ENCODE peak calls at places on chromosomes 12 and 14, in four cellular contexts. V is IMR-90, W is H1, L is H9. T is an unnamed sample.

GRCh38 chr14:50257728-50258127 is 26.4 kb upstream of the SOS2 start:
- DNase-seq in W (no peak), L (no peak), V (no peak), T (no peak)

GRCh38 chr12:7146228-7146627 is 16.1 kb downstream of the CLSTN3 start:
- DNase-seq in L (no peak), W (no peak), V (no peak), T (no peak)

GRCh38 chr14:69945905-69946304 is 66.7 kb downstream of the SMOC1 start:
- DNase-seq in L (no peak), W (no peak), V (no peak), T (no peak)

GRCh38 chr14:101083564-101084435 is 180.3 kb upstream of the RTL1 start:
- DNase-seq in V (no peak), L (peak), W (no peak), T (peak)

GRCh38 chr14:53047302-53047701 is 96.5 kb upstream of the FERMT2 start:
- DNase-seq in V (peak), L (no peak), W (no peak), T (no peak)

GRCh38 chr12:18502422-18502821 is 235.4 kb downstream of the PLCZ1 start:
- DNase-seq in V (no peak), W (no peak), L (no peak), T (no peak)

GRCh38 chr14:104239866-104240301 is 101.5 kb downstream of the KIF26A start:
- DNase-seq in V (no peak), W (no peak), L (peak), T (no peak)

GRCh38 chr12:6927379-6927991 is at the start of gene ATN1:
- DNase-seq in W (no peak), L (peak), V (peak), T (peak)

GRCh38 chr12:110004598-110004997 is 5.4 kb downstream of the ANKRD13A start:
- DNase-seq in L (no peak), W (no peak), V (no peak), T (no peak)

GRCh38 chr14:58026967-58027366 is 125.0 kb downstream of the ARMH4 start:
- DNase-seq in V (no peak), W (no peak), L (no peak), T (no peak)

GRCh38 chr14:80468331-80469122 is 257.2 kb upstream of the DIO2 start:
- DNase-seq in V (no peak), L (no peak), W (no peak), T (peak)

GRCh38 chr12:109018276-109018675 is 2.6 kb downstream of the SVOP start:
- DNase-seq in L (peak), W (no peak), V (no peak), T (no peak)

GRCh38 chr12:53074290-53074998 is 4.7 kb downstream of the SPRYD3 start:
- DNase-seq in V (no peak), W (no peak), L (no peak), T (no peak)

GRCh38 chr12:107362960-107363359 is 269.6 kb upstream of the CRY1 start:
- DNase-seq in W (no peak), L (no peak), V (no peak), T (no peak)

GRCh38 chr12:41795910-41796309 is 348.8 kb downstream of the GXYLT1 start:
- DNase-seq in V (no peak), W (peak), L (peak), T (peak)

GRCh38 chr14:61426048-61426447 is 104.7 kb downstream of the PRKCH start:
- DNase-seq in V (no peak), L (no peak), W (no peak), T (no peak)

GRCh38 chr14:101128478-101129450 is 225.2 kb upstream of the RTL1 start:
- DNase-seq in W (no peak), L (peak), V (no peak), T (no peak)

GRCh38 chr12:100359822-100360221 is 2.9 kb downstream of the SLC17A8 start:
- DNase-seq in V (peak), W (no peak), L (no peak), T (no peak)

GRCh38 chr12:70875628-70876027 is 44.9 kb downstream of the PTPRR start:
- DNase-seq in V (no peak), W (no peak), L (no peak), T (peak)

GRCh38 chr12:7927470-7927869 is 8.5 kb downstream of the SLC2A3 start:
- DNase-seq in V (no peak), W (no peak), L (no peak), T (no peak)

GRCh38 chr12:103930787-103931536 is 752 bp downstream of the HSP90B1 start:
- DNase-seq in L (peak), V (peak), W (no peak), T (peak)

GRCh38 chr12:12786716-12787601 is 1.5 kb downstream of the APOLD1 start:
- DNase-seq in V (peak), L (peak), W (peak), T (peak)

GRCh38 chr12:72618764-72619163 is 346.6 kb downstream of the TRHDE start:
- DNase-seq in V (no peak), L (no peak), W (no peak), T (no peak)

GRCh38 chr14:71235865-71236264 is 328.6 kb downstream of the PCNX1 start:
- DNase-seq in W (no peak), L (no peak), V (no peak), T (peak)

GRCh38 chr12:59452259-59452658 is 143.6 kb upstream of the SLC16A7 start:
- DNase-seq in V (peak), W (no peak), L (no peak), T (no peak)

GRCh38 chr12:97276198-97276580 is 186.4 kb upstream of the RMST start:
- DNase-seq in W (no peak), V (no peak), L (peak), T (peak)

GRCh38 chr12:93318720-93319522 is 58.8 kb upstream of the NUDT4 start:
- DNase-seq in V (no peak), W (no peak), L (no peak), T (no peak)

GRCh38 chr14:89123851-89124250 is 293.2 kb downstream of the FOXN3 start:
- DNase-seq in L (no peak), W (no peak), V (no peak), T (no peak)

GRCh38 chr14:102993523-102993922 is 63.8 kb downstream of the CDC42BPB start:
- DNase-seq in W (no peak), V (peak), L (no peak), T (no peak)

GRCh38 chr14:101472518-101472849 is 88.8 kb upstream of the DIO3 start:
- DNase-seq in V (no peak), W (no peak), L (no peak), T (no peak)

GRCh38 chr14:98602983-98603382 is 669.0 kb downstream of the BCL11B start:
- DNase-seq in V (no peak), L (no peak), W (no peak), T (no peak)

GRCh38 chr12:104023710-104024109 is 26.3 kb downstream of the GLT8D2 start:
- DNase-seq in V (no peak), W (no peak), L (no peak), T (no peak)

GRCh38 chr12:42372154-42372791 is 46.3 kb downstream of the PPHLN1 start:
- DNase-seq in W (no peak), L (no peak), V (peak), T (peak)

GRCh38 chr12:102753802-102754201 is 163.2 kb downstream of the PAH start:
- DNase-seq in L (no peak), W (no peak), V (no peak), T (no peak)

GRCh38 chr12:124184456-124184855 is 110.4 kb upstream of the RFLNA start:
- DNase-seq in V (no peak), L (no peak), W (no peak), T (no peak)

GRCh38 chr14:96204151-96205058 is at the start of gene BDKRB2:
- DNase-seq in W (peak), V (peak), L (peak), T (peak)

GRCh38 chr14:99733551-99734405 is 49.7 kb downstream of the CYP46A1 start:
- DNase-seq in W (no peak), V (no peak), L (peak), T (no peak)
- H4K5ac ChIP-seq in W (no peak), V (no peak), L (no peak), T (no peak)

GRCh38 chr12:122123761-122124145 is 45.2 kb downstream of the MLXIP start:
- DNase-seq in L (no peak), V (no peak), W (no peak), T (no peak)

GRCh38 chr12:122125452-122126341 is 47.1 kb downstream of the MLXIP start:
- DNase-seq in W (no peak), V (no peak), L (no peak), T (no peak)

GRCh38 chr12:122124370-122124769 is 45.8 kb downstream of the MLXIP start:
- DNase-seq in V (no peak), L (no peak), W (no peak), T (no peak)

GRCh38 chr12:122121341-122122192 is 43.0 kb downstream of the MLXIP start:
- DNase-seq in W (no peak), L (no peak), V (no peak), T (no peak)

DNA sequence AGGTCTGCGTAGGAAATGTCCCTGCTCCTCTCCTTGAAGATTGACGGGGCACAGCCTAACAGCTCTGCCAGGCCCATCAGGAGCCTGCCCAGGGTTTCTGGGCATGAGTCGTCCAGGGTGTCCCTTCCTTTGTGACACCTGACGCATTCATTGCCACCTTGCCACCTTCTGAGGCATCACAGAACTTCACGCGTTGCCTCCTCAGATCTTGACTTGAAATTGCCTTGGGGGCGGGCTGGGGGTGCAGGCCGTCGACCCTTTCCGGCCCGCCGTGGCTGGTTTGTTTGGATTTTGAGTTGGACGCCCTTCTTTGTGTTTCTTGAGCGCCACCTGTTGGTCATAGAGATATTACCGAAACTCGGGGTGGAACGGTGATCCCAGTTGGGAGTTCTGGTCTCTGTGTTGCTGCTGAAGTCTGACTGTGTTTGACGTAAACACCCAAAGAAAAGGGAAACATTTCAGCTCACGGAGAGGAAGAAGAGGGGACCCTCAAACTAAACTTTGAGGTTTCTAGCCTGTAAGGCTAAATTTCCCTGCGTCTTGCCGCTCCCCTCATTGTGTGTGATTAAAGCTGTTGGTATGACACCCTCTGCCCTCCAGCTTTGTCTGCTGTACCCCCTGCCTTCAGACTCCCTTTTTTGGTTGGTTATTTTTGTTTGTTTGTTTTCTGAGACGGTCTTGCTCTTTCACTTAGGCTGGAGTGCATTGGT is 44.6 kb downstream of the MLXIP start:
- DNase-seq in V (peak), W (no peak), L (peak), T (peak)
- H3K4me2 ChIP-seq in V (peak), W (peak), L (no peak), T (no peak)

GRCh38 chr12:54292083-54292930 is 8.5 kb downstream of the NFE2 start:
- DNase-seq in V (no peak), L (no peak), W (no peak), T (no peak)

GRCh38 chr12:54294152-54294913 is 6.5 kb downstream of the NFE2 start:
- DNase-seq in W (no peak), V (no peak), L (peak), T (peak)

GRCh38 chr12:54292931-54293241 is 7.9 kb downstream of the NFE2 start:
- DNase-seq in V (no peak), L (no peak), W (no peak), T (no peak)

GRCh38 chr12:54296393-54297121 is 4.3 kb downstream of the NFE2 start:
- DNase-seq in V (no peak), L (no peak), W (no peak), T (no peak)

GRCh38 chr12:54294914-54295566 is 5.8 kb downstream of the NFE2 start:
- DNase-seq in L (no peak), W (no peak), V (no peak), T (no peak)
- H4K8ac ChIP-seq in L (no peak), W (no peak), V (no peak), T (no peak)

GRCh38 chr14:34944744-34945143 is 38.0 kb upstream of the SRP54 start:
- DNase-seq in L (no peak), V (no peak), W (no peak), T (no peak)
- H4K5ac ChIP-seq in L (no peak), V (no peak), W (no peak), T (no peak)

GRCh38 chr12:56723352-56723751 is 1.7 kb downstream of the NACA start:
- DNase-seq in L (no peak), W (no peak), V (no peak), T (no peak)
- H3K4me2 ChIP-seq in L (peak), W (peak), V (peak), T (peak)

GRCh38 chr12:50283924-50284236 is 560 bp upstream of the LIMA1 start:
- DNase-seq in L (no peak), W (no peak), V (no peak), T (no peak)
- H4K8ac ChIP-seq in L (no peak), W (no peak), V (peak), T (no peak)